ENCODE peak calls at places on chromosomes 1 and 21, in four cellular contexts. One of them, this sample, is unnamed.

GRCh38 chr1:166507347-166507746 is 331.9 kb upstream of the POGK start:
- DNase-seq in RWPE1: no peak
- DNase-seq in nephron progenitor cell: no peak
- DNase-seq in cardiac muscle cell: no peak
- DNase-seq in this sample: no peak

GRCh38 chr1:207815913-207816312 is 64.1 kb downstream of the CD46 start:
- DNase-seq in RWPE1: no peak
- DNase-seq in nephron progenitor cell: no peak
- DNase-seq in cardiac muscle cell: no peak
- DNase-seq in this sample: no peak

GRCh38 chr1:192527950-192528349 is 47.6 kb upstream of the RGS1 start:
- DNase-seq in RWPE1: no peak
- DNase-seq in nephron progenitor cell: no peak
- DNase-seq in cardiac muscle cell: no peak
- DNase-seq in this sample: no peak

GRCh38 chr1:166952002-166952746 is 23.2 kb downstream of the ILDR2 start:
- DNase-seq in RWPE1: peak
- DNase-seq in nephron progenitor cell: no peak
- DNase-seq in cardiac muscle cell: peak
- DNase-seq in this sample: no peak

GRCh38 chr21:41142051-41142795 is 25.7 kb upstream of the BACE2 start:
- DNase-seq in RWPE1: peak
- DNase-seq in nephron progenitor cell: no peak
- DNase-seq in cardiac muscle cell: peak
- DNase-seq in this sample: no peak

GRCh38 chr1:2105781-2106524 is 55.7 kb downstream of the PRKCZ start:
- DNase-seq in RWPE1: no peak
- DNase-seq in nephron progenitor cell: no peak
- DNase-seq in cardiac muscle cell: no peak
- DNase-seq in this sample: no peak

GRCh38 chr1:111253876-111254275 is 26.4 kb downstream of the CHI3L2 start:
- DNase-seq in RWPE1: no peak
- DNase-seq in nephron progenitor cell: no peak
- DNase-seq in cardiac muscle cell: no peak
- DNase-seq in this sample: no peak

GRCh38 chr1:63714482-63714760 is 59.4 kb upstream of the ROR1 start:
- DNase-seq in RWPE1: no peak
- DNase-seq in nephron progenitor cell: no peak
- DNase-seq in cardiac muscle cell: no peak
- DNase-seq in this sample: no peak

GRCh38 chr1:200558866-200559459 is 61.6 kb downstream of the KIF14 start:
- DNase-seq in RWPE1: peak
- DNase-seq in nephron progenitor cell: no peak
- DNase-seq in cardiac muscle cell: peak
- DNase-seq in this sample: no peak

GRCh38 chr1:150322310-150322709 is 977 bp downstream of the PRPF3 start:
- DNase-seq in RWPE1: peak
- DNase-seq in nephron progenitor cell: no peak
- DNase-seq in cardiac muscle cell: peak
- DNase-seq in this sample: no peak

GRCh38 chr1:230682274-230682673 is 31.6 kb downstream of the AGT start:
- DNase-seq in RWPE1: no peak
- DNase-seq in nephron progenitor cell: no peak
- DNase-seq in cardiac muscle cell: no peak
- DNase-seq in this sample: no peak

GRCh38 chr1:84996846-84997666 is at the start of gene MCOLN2:
- DNase-seq in RWPE1: peak
- DNase-seq in nephron progenitor cell: peak
- DNase-seq in cardiac muscle cell: peak
- DNase-seq in this sample: peak

GRCh38 chr1:180173952-180174351 is 19.3 kb downstream of the QSOX1 start:
- DNase-seq in RWPE1: no peak
- DNase-seq in nephron progenitor cell: no peak
- DNase-seq in cardiac muscle cell: peak
- DNase-seq in this sample: peak

This sample was measured in C1 segment of cervical spinal cord.